ENCODE peak calls at places on chromosomes 16 and 17, in five cellular contexts. A, Y, C, D and L are unnamed samples.

GRCh38 chr17:55161935-55162555 is 102.7 kb upstream of the HLF start:
- DNase-seq in A (no peak), Y (no peak), C (no peak), D (peak; percentile 42), L (no peak)

GRCh38 chr16:50595854-50596253 is 47.7 kb downstream of the NKD1 start:
- DNase-seq in A (no peak), Y (no peak), C (no peak), D (no peak), L (no peak)

GRCh38 chr16:22670551-22670970 is 143.4 kb upstream of the HS3ST2 start:
- DNase-seq in A (no peak), Y (no peak), C (no peak), D (no peak), L (peak; percentile 32)

GRCh38 chr16:68432701-68433100 is 15.6 kb downstream of the SMPD3 start:
- DNase-seq in A (no peak), Y (no peak), C (no peak), D (no peak), L (no peak)

GRCh38 chr17:77700165-77700881 is 258.2 kb upstream of the TNRC6C start:
- DNase-seq in A (no peak), Y (no peak), C (no peak), D (no peak), L (no peak)

GRCh38 chr17:6546069-6546718 is 10.2 kb downstream of the PITPNM3 start:
- DNase-seq in A (no peak), Y (no peak), C (no peak), D (no peak), L (no peak)

GRCh38 chr17:4934173-4934979 is 2.3 kb downstream of the GP1BA start:
- DNase-seq in A (no peak), Y (no peak), C (no peak), D (no peak), L (peak; percentile 35)

GRCh38 chr16:15682105-15682570 is 32.1 kb downstream of the NDE1 start:
- DNase-seq in A (peak; percentile 71), Y (no peak), C (peak; percentile 10), D (peak; percentile 36), L (peak; percentile 34)

GRCh38 chr17:70520447-70520846 is 351.1 kb downstream of the KCNJ2 start:
- DNase-seq in A (no peak), Y (no peak), C (no peak), D (no peak), L (no peak)

GRCh38 chr16:53219795-53220194 is 165.0 kb downstream of the CHD9 start:
- DNase-seq in A (no peak), Y (no peak), C (no peak), D (no peak), L (no peak)

GRCh38 chr17:8746501-8747236 is 2.0 kb upstream of the CCDC42 start:
- DNase-seq in A (no peak), Y (no peak), C (no peak), D (no peak), L (no peak)

GRCh38 chr17:4357030-4357635 is 9.3 kb downstream of the UBE2G1 start:
- DNase-seq in A (no peak), Y (no peak), C (no peak), D (no peak), L (no peak)

GRCh38 chr16:70687671-70688265 is 1.9 kb upstream of the MTSS2 start:
- DNase-seq in A (no peak), Y (no peak), C (no peak), D (no peak), L (no peak)

GRCh38 chr17:1769826-1770477 is 8.1 kb downstream of the SERPINF1 start:
- DNase-seq in A (no peak), Y (no peak), C (no peak), D (no peak), L (peak; percentile 51)

GRCh38 chr16:55597928-55598327 is 31.4 kb downstream of the CAPNS2 start:
- DNase-seq in A (no peak), Y (no peak), C (no peak), D (no peak), L (no peak)

GRCh38 chr17:57487552-57487951 is 231.2 kb downstream of the MSI2 start:
- DNase-seq in A (no peak), Y (no peak), C (no peak), D (no peak), L (no peak)

GRCh38 chr17:74493381-74493833 is 27.0 kb downstream of the CD300A start:
- DNase-seq in A (peak; percentile 54), Y (peak; percentile 64), C (peak; percentile 14), D (no peak), L (peak; percentile 51)

GRCh38 chr17:62800580-62800979 is 7.5 kb downstream of the MARCHF10 start:
- DNase-seq in A (no peak), Y (no peak), C (no peak), D (no peak), L (no peak)

GRCh38 chr17:73304971-73305786 is 6.6 kb downstream of the CDC42EP4 start:
- DNase-seq in A (peak; percentile 73), Y (no peak), C (no peak), D (no peak), L (no peak)

GRCh38 chr17:35879748-35880654 is at the start of gene CCL5:
- DNase-seq in A (no peak), Y (no peak), C (no peak), D (no peak), L (peak; percentile 30)

GRCh38 chr17:4950757-4951204 is at the start of gene ENO3:
- DNase-seq in A (no peak), Y (no peak), C (no peak), D (no peak), L (no peak)

DNA sequence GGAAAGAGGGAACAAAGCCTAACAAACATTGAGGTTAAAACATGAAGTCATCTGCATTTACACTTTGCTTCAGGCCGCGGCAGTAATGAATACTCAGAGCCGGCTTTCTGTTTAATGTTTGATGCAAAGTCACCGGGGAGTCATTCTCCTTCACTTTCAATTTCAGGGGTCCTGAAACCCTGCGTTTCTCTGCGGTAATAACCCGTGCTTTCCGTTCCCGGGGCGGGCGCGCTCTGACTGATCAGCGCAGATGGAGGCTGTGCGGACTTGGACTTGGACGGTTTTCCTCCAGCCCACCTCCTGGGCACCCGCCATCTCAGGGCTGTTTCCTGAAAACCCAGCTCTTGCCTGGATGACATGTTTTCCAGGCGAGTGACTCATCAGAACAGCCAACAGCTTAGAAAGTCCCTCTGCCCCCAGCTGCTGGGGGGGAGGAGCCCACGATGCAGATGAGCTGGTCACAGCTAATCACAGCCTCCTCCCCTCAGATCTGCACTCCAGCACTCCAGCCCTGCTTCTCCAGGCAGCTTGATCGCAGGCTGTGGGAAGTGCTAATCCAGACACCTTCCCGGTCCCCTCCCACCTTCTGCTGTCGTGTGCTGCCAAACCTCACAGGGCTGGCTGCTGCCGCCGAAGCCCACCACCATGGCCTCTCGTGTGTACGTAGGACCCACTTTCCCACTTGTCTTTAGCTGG is 158.6 kb upstream of the CHMP6 start:
- DNase-seq in A (peak; percentile 88), Y (peak; percentile 43), C (peak; percentile 95), D (peak; percentile 96), L (peak; percentile 82)
- TF ChIP-seq CTCF in A (no peak), Y (no peak), C (no peak), D (peak; percentile 2), L (no peak)

DNA sequence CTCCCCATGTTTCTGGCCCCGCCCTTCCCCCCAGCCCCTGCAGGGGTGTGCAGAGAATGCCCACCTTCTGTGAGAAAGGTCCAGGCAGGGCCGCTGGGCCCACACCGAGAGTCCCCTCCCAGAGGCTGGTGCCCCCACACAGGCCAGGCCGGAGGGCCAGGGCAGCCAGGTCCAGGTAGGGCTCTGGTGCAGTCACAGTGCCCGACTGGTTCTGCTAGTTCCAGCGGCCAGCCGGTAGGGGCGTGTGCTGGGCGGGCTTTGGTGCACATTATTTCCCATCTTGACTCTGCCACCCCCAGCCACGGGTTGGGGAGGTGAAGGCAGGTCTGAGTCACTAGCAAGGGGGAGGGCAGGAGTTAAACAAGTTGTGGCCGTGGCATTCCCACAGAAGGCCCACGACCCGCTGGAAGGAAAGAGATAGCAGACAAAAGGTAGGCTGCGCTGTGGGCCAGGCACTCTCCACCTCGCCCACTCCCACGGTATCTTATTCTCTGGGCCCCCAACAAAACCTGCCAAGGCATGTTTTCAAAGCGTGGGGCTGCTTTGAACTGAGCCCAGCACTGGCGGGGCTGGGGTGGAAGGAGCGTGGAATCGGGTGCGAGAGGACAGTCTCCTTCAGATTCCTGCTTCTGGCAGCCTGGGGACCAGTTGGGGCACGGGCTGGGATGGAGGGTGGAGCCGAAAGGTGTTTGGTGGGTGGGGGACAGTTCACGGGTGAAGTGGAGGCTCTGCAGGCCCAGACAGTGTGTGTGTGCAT is 1.9 kb downstream of the EPN3 start:
- DNase-seq in A (no peak), Y (no peak), C (no peak), D (no peak), L (no peak)
- TF ChIP-seq CTCF in A (no peak), Y (peak; percentile 16), C (peak; percentile 6), D (peak; percentile 16), L (peak; percentile 30)

GRCh38 chr17:80504671-80505413 is 28.4 kb upstream of the NPTX1 start:
- DNase-seq in A (no peak), Y (no peak), C (no peak), D (no peak), L (no peak)
- TF ChIP-seq CTCF in A (no peak), Y (no peak), C (no peak), D (peak; percentile 21), L (no peak)

GRCh38 chr17:60899115-60899514 is 221.5 kb downstream of the BCAS3 start:
- DNase-seq in A (no peak), Y (no peak), C (no peak), D (no peak), L (no peak)
- TF ChIP-seq CTCF in A (no peak), Y (no peak), C (no peak), D (no peak), L (no peak)